ENCODE peak calls at places on chromosomes 12 and 14, in six cellular contexts. S is body of pancreas, T is adrenal gland, D is heart left ventricle, V is HCT116, M is sigmoid colon. N is an unnamed sample.

GRCh38 chr12:111034911-111035577 is 114.7 kb upstream of the MYL2 start:
- DNase-seq in M (no peak), D (no peak), T (no peak), V (no peak), S (no peak), N (no peak)

GRCh38 chr14:75143761-75144527 is 17.1 kb upstream of the NEK9 start:
- DNase-seq in T (no peak), S (no peak), M (no peak), V (no peak), D (no peak), N (no peak)

GRCh38 chr12:2094597-2094996 is 41.8 kb downstream of the CACNA1C start:
- DNase-seq in V (no peak), D (no peak), M (no peak), T (no peak), S (no peak), N (peak; percentile 58)

GRCh38 chr14:55414551-55414950 is 2.9 kb upstream of the ATG14 start:
- DNase-seq in T (no peak), V (no peak), M (no peak), S (no peak), D (no peak), N (no peak)

GRCh38 chr14:57388072-57388471 is 2.3 kb upstream of the NAA30 start:
- DNase-seq in M (no peak), T (no peak), S (no peak), V (no peak), D (no peak), N (peak; percentile 63)

GRCh38 chr12:132593521-132593920 is 16.9 kb downstream of the LRCOL1 start:
- DNase-seq in S (no peak), V (no peak), M (no peak), D (no peak), T (no peak), N (no peak)

GRCh38 chr12:52044284-52044983 is 6.8 kb upstream of the NR4A1 start:
- DNase-seq in D (peak; percentile 91), S (peak; percentile 86), V (no peak), M (peak; percentile 97), T (peak; percentile 86), N (no peak)

GRCh38 chr12:111428728-111429175 is 23.0 kb downstream of the SH2B3 start:
- DNase-seq in T (no peak), D (peak; percentile 87), M (no peak), V (no peak), S (peak; percentile 47), N (peak; percentile 94)

GRCh38 chr14:85233756-85234545 is 296.0 kb upstream of the FLRT2 start:
- DNase-seq in V (no peak), D (no peak), S (no peak), T (no peak), M (no peak), N (no peak)

GRCh38 chr14:52080817-52081755 is 12.2 kb upstream of the NID2 start:
- DNase-seq in M (no peak), S (no peak), D (no peak), T (peak; percentile 40), V (peak; percentile 3), N (no peak)

GRCh38 chr12:88052686-88053085 is 23.5 kb upstream of the C12orf50 start:
- DNase-seq in S (peak; percentile 36), V (peak; percentile 27), D (no peak), M (no peak), T (peak; percentile 26), N (peak; percentile 60)

GRCh38 chr12:10304161-10304574 is 3.5 kb upstream of the KLRD1 start:
- DNase-seq in S (no peak), D (no peak), T (no peak), V (no peak), M (no peak), N (no peak)

GRCh38 chr12:95601626-95602025 is 50.4 kb upstream of the USP44 start:
- DNase-seq in D (no peak), S (no peak), V (no peak), T (no peak), M (no peak), N (no peak)

DNA sequence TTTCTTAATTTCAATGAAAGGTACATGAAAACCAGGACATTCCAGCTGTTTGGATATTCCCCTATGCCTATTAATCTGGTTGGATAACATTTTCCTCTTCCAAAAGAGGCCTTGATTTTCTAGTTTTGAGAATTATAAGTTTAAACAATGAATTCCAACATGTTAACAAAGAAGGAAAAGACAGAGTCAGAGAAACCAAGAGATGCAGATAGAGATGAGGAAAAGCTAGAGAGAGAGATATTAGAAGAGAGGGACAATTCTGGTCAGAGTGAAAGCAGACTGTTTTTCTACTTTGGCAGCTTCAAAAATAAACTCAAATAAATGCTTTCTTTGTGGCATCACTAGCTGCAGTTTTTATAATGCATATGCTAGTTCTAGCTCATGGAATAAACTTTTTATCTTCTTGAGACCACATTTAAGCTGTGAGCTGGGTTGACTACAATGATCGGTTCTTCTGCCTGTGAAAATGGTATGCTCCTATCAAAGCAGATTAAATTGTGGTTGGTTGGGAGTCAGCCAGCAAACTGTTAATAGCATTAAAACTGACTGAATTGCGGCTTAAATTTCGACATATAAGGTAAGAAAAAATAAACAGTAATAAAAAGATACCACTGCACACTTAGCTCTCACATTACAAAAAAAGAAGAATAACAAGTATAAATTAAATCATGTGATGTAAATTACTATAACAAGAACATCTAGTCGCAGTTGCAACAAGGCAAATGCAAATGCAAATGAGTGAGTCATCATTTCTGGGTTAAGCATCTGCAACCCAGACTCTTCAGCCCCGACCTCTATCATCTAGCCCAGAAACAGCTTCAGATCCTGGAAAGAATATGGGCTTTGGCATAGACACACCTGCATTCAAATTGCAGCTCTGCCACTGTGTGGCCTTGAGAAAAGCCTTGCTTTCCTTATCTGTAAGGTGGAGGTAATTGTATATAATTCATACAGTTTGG is 19.7 kb upstream of the DHRS7 start:
- DNase-seq in D (no peak), M (no peak), V (no peak), T (no peak), S (no peak), N (peak; percentile 18)
- TF ChIP-seq CTCF in D (no peak), M (no peak), V (no peak), T (no peak), S (no peak), N (no peak)

GRCh38 chr12:124025661-124026060 is 52.6 kb downstream of the ZNF664 start:
- DNase-seq in T (no peak), D (no peak), S (no peak), V (no peak), M (no peak), N (no peak)

GRCh38 chr12:124024263-124024678 is 51.3 kb downstream of the ZNF664 start:
- DNase-seq in D (no peak), M (no peak), T (no peak), S (no peak), V (no peak), N (peak; percentile 90)

GRCh38 chr12:124022161-124022560 is 49.1 kb downstream of the ZNF664 start:
- DNase-seq in D (no peak), V (no peak), S (no peak), T (no peak), M (no peak), N (no peak)

GRCh38 chr12:124026755-124027745 is 54.0 kb downstream of the ZNF664 start:
- DNase-seq in S (no peak), M (no peak), D (peak; percentile 40), V (no peak), T (no peak), N (peak; percentile 69)

DNA sequence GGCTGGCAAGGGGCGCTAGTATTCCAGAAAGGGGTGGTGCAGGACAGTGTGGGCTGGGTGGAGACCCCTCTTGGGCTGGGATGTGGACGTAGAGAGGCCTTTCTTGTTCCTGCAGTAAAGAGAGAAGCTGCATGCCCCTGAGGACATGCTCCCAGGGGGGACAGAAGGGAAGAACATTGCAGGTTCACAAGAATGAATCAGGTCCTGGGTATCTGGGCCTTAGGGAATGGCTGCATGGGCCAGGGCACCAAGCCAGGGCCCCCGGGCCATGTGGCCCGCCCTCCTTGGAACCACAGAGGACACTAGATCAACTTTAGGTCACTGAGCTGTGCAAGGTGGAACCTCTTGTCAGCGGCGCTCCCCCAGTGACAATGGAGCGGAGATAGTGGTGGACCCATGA is 51.8 kb downstream of the ZNF664 start:
- DNase-seq in D (no peak), T (no peak), M (no peak), V (no peak), S (no peak), N (peak; percentile 54)
- H3K4me3 ChIP-seq in D (no peak overlapping the region), T (no peak overlapping the region), M (no peak overlapping the region), V (no peak overlapping the region), S (no peak overlapping the region), N (no peak overlapping the region)

GRCh38 chr14:105169776-105170655 is 1.4 kb upstream of the JAG2 start:
- DNase-seq in T (no peak), D (no peak), M (no peak), S (no peak), V (no peak), N (no peak)

GRCh38 chr14:105168979-105169507 is 467 bp upstream of the JAG2 start:
- DNase-seq in S (no peak), M (no peak), V (no peak), T (no peak), D (peak; percentile 59), N (no peak)

GRCh38 chr14:105167303-105168092 is 1.1 kb downstream of the JAG2 start:
- DNase-seq in T (no peak), D (no peak), S (no peak), V (no peak), M (no peak), N (no peak)

GRCh38 chr14:105168093-105168420 is 519 bp downstream of the JAG2 start:
- DNase-seq in T (no peak), V (no peak), S (no peak), M (no peak), D (no peak), N (no peak)

DNA sequence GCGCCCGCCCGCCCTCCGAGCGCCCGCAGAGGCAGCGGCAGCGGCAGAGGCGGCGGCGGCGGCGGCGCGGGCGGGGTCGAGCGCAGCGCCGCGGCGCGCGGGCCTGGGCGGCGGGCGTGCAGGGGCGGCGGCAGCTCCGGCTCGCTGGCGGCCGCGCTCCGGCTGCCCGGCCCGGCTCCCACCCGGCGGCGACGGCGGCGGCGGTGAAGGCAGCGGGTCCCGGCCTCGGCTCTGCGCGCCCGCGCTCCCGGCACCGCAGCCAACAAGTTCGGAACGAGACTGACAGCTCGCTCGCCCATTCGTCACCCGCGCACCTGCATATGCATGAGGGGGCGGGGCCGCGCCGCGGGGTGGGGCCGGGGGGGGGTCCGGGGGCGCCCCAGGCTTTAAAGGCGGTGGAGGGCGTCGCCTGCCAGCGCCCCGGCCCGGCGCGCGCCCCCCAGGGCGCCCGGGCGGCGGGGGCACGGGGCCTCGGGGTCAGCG is at the start of gene JAG2:
- DNase-seq in V (no peak), D (peak; percentile 76), M (no peak), T (no peak), S (peak; percentile 67), N (no peak)
- TF ChIP-seq POLR2A in V (no peak), D (no peak), M (no peak), T (no peak), S (no peak), N (no peak)

GRCh38 chr12:130016194-130016593 is 112.4 kb upstream of the TMEM132D start:
- DNase-seq in T (no peak), V (no peak), D (no peak), S (no peak), M (no peak), N (no peak)

GRCh38 chr12:130011611-130012385 is 108.0 kb upstream of the TMEM132D start:
- DNase-seq in D (no peak), T (no peak), M (no peak), S (no peak), V (no peak), N (no peak)

GRCh38 chr12:130014485-130014807 is 110.6 kb upstream of the TMEM132D start:
- DNase-seq in V (no peak), D (no peak), M (no peak), S (no peak), T (no peak), N (peak; percentile 39)

GRCh38 chr12:130016986-130017385 is 113.2 kb upstream of the TMEM132D start:
- DNase-seq in T (no peak), D (no peak), M (no peak), V (no peak), S (no peak), N (no peak)

GRCh38 chr12:130013771-130014484 is 110.1 kb upstream of the TMEM132D start:
- DNase-seq in T (peak; percentile 44), V (no peak), S (peak; percentile 57), M (no peak), D (no peak), N (peak; percentile 68)
- TF ChIP-seq CTCF in T (peak; percentile 58), V (peak; percentile 48), S (peak; percentile 75), M (no peak), D (peak; percentile 36), N (peak; percentile 80)

N was measured in NB4.